ENCODE peak calls at places on chromosome 3, in seven cellular contexts. One of them, this sample, is unnamed.
A peak's percentile ranks its signal among the peaks of the same experiment; 100 is the strongest.

GRCh38 chr3:120450914-120451669 is at the start of gene FSTL1:
- DNase-seq in retinal pigment epithelial cell: no peak
- DNase-seq in right atrium auricular region: peak; percentile 74
- DNase-seq in PC-9: peak; percentile 46
- DNase-seq in fibroblast of lung: peak; percentile 83
- DNase-seq in spleen: peak; percentile 75
- DNase-seq in CD8-positive, alpha-beta T cell: no peak
- DNase-seq in this sample: no peak

GRCh38 chr3:134427400-134428111 is 53.3 kb upstream of the AMOTL2 start:
- DNase-seq in CD8-positive, alpha-beta T cell: no peak
- DNase-seq in spleen: no peak
- DNase-seq in fibroblast of lung: peak; percentile 100
- DNase-seq in retinal pigment epithelial cell: peak; percentile 78
- DNase-seq in PC-9: peak; percentile 93
- DNase-seq in right atrium auricular region: peak; percentile 86
- DNase-seq in this sample: no peak

GRCh38 chr3:154122096-154122911 is 1.1 kb downstream of the ARHGEF26 start:
- DNase-seq in CD8-positive, alpha-beta T cell: no peak
- DNase-seq in right atrium auricular region: no peak
- DNase-seq in spleen: no peak
- DNase-seq in PC-9: no peak
- DNase-seq in fibroblast of lung: no peak
- DNase-seq in retinal pigment epithelial cell: no peak
- DNase-seq in this sample: no peak

GRCh38 chr3:195558602-195559001 is 15.5 kb upstream of the PPP1R2 start:
- DNase-seq in PC-9: peak; percentile 51
- DNase-seq in fibroblast of lung: no peak
- DNase-seq in spleen: no peak
- DNase-seq in right atrium auricular region: no peak
- DNase-seq in CD8-positive, alpha-beta T cell: peak; percentile 29
- DNase-seq in retinal pigment epithelial cell: no peak
- DNase-seq in this sample: peak; percentile 50

GRCh38 chr3:182212479-182213076 is 500.9 kb downstream of the SOX2 start:
- DNase-seq in CD8-positive, alpha-beta T cell: no peak
- DNase-seq in PC-9: peak; percentile 87
- DNase-seq in retinal pigment epithelial cell: peak; percentile 86
- DNase-seq in right atrium auricular region: no peak
- DNase-seq in spleen: no peak
- DNase-seq in fibroblast of lung: peak; percentile 99
- DNase-seq in this sample: peak; percentile 82

GRCh38 chr3:149466192-149466591 is 8.3 kb upstream of the TM4SF4 start:
- DNase-seq in retinal pigment epithelial cell: peak; percentile 69
- DNase-seq in fibroblast of lung: peak; percentile 95
- DNase-seq in CD8-positive, alpha-beta T cell: no peak
- DNase-seq in spleen: no peak
- DNase-seq in PC-9: peak; percentile 15
- DNase-seq in right atrium auricular region: no peak
- DNase-seq in this sample: no peak

GRCh38 chr3:186286114-186286513 is 75.9 kb downstream of the DGKG start:
- DNase-seq in spleen: no peak
- DNase-seq in CD8-positive, alpha-beta T cell: no peak
- DNase-seq in retinal pigment epithelial cell: no peak
- DNase-seq in fibroblast of lung: peak; percentile 67
- DNase-seq in PC-9: no peak
- DNase-seq in right atrium auricular region: no peak
- DNase-seq in this sample: no peak

GRCh38 chr3:152471814-152472605 is 203.3 kb downstream of the MBNL1 start:
- DNase-seq in spleen: no peak
- DNase-seq in fibroblast of lung: peak; percentile 43
- DNase-seq in PC-9: peak; percentile 25
- DNase-seq in CD8-positive, alpha-beta T cell: peak; percentile 70
- DNase-seq in right atrium auricular region: peak; percentile 80
- DNase-seq in retinal pigment epithelial cell: no peak
- DNase-seq in this sample: peak; percentile 21

GRCh38 chr3:151863611-151864010 is 9.8 kb upstream of the SUCNR1 start:
- DNase-seq in fibroblast of lung: peak; percentile 76
- DNase-seq in CD8-positive, alpha-beta T cell: no peak
- DNase-seq in retinal pigment epithelial cell: no peak
- DNase-seq in PC-9: no peak
- DNase-seq in spleen: no peak
- DNase-seq in right atrium auricular region: no peak
- DNase-seq in this sample: no peak

GRCh38 chr3:99330281-99330680 is 308.1 kb upstream of the COL8A1 start:
- DNase-seq in fibroblast of lung: peak; percentile 90
- DNase-seq in CD8-positive, alpha-beta T cell: no peak
- DNase-seq in PC-9: no peak
- DNase-seq in spleen: no peak
- DNase-seq in right atrium auricular region: no peak
- DNase-seq in retinal pigment epithelial cell: no peak
- DNase-seq in this sample: no peak

GRCh38 chr3:124878561-124879394 is 8.4 kb downstream of the ITGB5 start:
- DNase-seq in fibroblast of lung: peak; percentile 99
- DNase-seq in PC-9: peak; percentile 80
- DNase-seq in spleen: no peak
- DNase-seq in CD8-positive, alpha-beta T cell: peak; percentile 11
- DNase-seq in retinal pigment epithelial cell: peak; percentile 68
- DNase-seq in right atrium auricular region: peak; percentile 83
- DNase-seq in this sample: peak; percentile 90

GRCh38 chr3:11810276-11810675 is 36.4 kb downstream of the TAMM41 start:
- DNase-seq in right atrium auricular region: no peak
- DNase-seq in retinal pigment epithelial cell: no peak
- DNase-seq in PC-9: no peak
- DNase-seq in spleen: no peak
- DNase-seq in CD8-positive, alpha-beta T cell: no peak
- DNase-seq in fibroblast of lung: peak; percentile 68
- DNase-seq in this sample: no peak

GRCh38 chr3:25751048-25751447 is 32.2 kb downstream of the NGLY1 start:
- DNase-seq in fibroblast of lung: no peak
- DNase-seq in spleen: no peak
- DNase-seq in PC-9: no peak
- DNase-seq in retinal pigment epithelial cell: no peak
- DNase-seq in right atrium auricular region: no peak
- DNase-seq in CD8-positive, alpha-beta T cell: no peak
- DNase-seq in this sample: no peak

GRCh38 chr3:21345577-21345976 is 405.4 kb downstream of the ZNF385D start:
- DNase-seq in PC-9: no peak
- DNase-seq in fibroblast of lung: no peak
- DNase-seq in right atrium auricular region: no peak
- DNase-seq in retinal pigment epithelial cell: no peak
- DNase-seq in spleen: no peak
- DNase-seq in CD8-positive, alpha-beta T cell: no peak
- DNase-seq in this sample: no peak

GRCh38 chr3:126194713-126195305 is 14.4 kb upstream of the ALDH1L1 start:
- DNase-seq in spleen: no peak
- DNase-seq in fibroblast of lung: no peak
- DNase-seq in retinal pigment epithelial cell: no peak
- DNase-seq in PC-9: no peak
- DNase-seq in CD8-positive, alpha-beta T cell: no peak
- DNase-seq in right atrium auricular region: no peak
- DNase-seq in this sample: no peak

GRCh38 chr3:85726241-85726640 is 767.5 kb downstream of the CADM2 start:
- DNase-seq in PC-9: no peak
- DNase-seq in retinal pigment epithelial cell: no peak
- DNase-seq in right atrium auricular region: no peak
- DNase-seq in spleen: no peak
- DNase-seq in fibroblast of lung: peak; percentile 56
- DNase-seq in CD8-positive, alpha-beta T cell: no peak
- DNase-seq in this sample: no peak

GRCh38 chr3:107753494-107753893 is 230.7 kb downstream of the BBX start:
- DNase-seq in fibroblast of lung: peak; percentile 32
- DNase-seq in CD8-positive, alpha-beta T cell: no peak
- DNase-seq in right atrium auricular region: no peak
- DNase-seq in PC-9: peak; percentile 11
- DNase-seq in retinal pigment epithelial cell: no peak
- DNase-seq in spleen: no peak
- DNase-seq in this sample: no peak

GRCh38 chr3:71208273-71209095 is 375.0 kb downstream of the FOXP1 start:
- DNase-seq in fibroblast of lung: peak; percentile 23
- DNase-seq in spleen: no peak
- DNase-seq in right atrium auricular region: no peak
- DNase-seq in PC-9: no peak
- DNase-seq in CD8-positive, alpha-beta T cell: no peak
- DNase-seq in retinal pigment epithelial cell: no peak
- DNase-seq in this sample: peak; percentile 96

GRCh38 chr3:149559525-149559924 is 85.0 kb downstream of the TM4SF4 start:
- DNase-seq in PC-9: no peak
- DNase-seq in spleen: no peak
- DNase-seq in right atrium auricular region: no peak
- DNase-seq in CD8-positive, alpha-beta T cell: no peak
- DNase-seq in fibroblast of lung: no peak
- DNase-seq in retinal pigment epithelial cell: no peak
- DNase-seq in this sample: no peak

GRCh38 chr3:67030785-67031740 is 33.0 kb downstream of the KBTBD8 start:
- DNase-seq in spleen: no peak
- DNase-seq in right atrium auricular region: no peak
- DNase-seq in retinal pigment epithelial cell: no peak
- DNase-seq in PC-9: no peak
- DNase-seq in fibroblast of lung: no peak
- DNase-seq in CD8-positive, alpha-beta T cell: no peak
- DNase-seq in this sample: no peak

GRCh38 chr3:65912647-65913046 is 126.1 kb downstream of the MAGI1 start:
- DNase-seq in right atrium auricular region: no peak
- DNase-seq in CD8-positive, alpha-beta T cell: no peak
- DNase-seq in retinal pigment epithelial cell: no peak
- DNase-seq in PC-9: no peak
- DNase-seq in spleen: no peak
- DNase-seq in fibroblast of lung: no peak
- DNase-seq in this sample: no peak

GRCh38 chr3:65915477-65915876 is 123.2 kb downstream of the MAGI1 start:
- DNase-seq in spleen: no peak
- DNase-seq in PC-9: no peak
- DNase-seq in fibroblast of lung: no peak
- DNase-seq in CD8-positive, alpha-beta T cell: no peak
- DNase-seq in right atrium auricular region: no peak
- DNase-seq in retinal pigment epithelial cell: no peak
- DNase-seq in this sample: no peak

GRCh38 chr3:65908588-65908987 is 130.1 kb downstream of the MAGI1 start:
- DNase-seq in retinal pigment epithelial cell: no peak
- DNase-seq in CD8-positive, alpha-beta T cell: no peak
- DNase-seq in fibroblast of lung: no peak
- DNase-seq in PC-9: no peak
- DNase-seq in right atrium auricular region: no peak
- DNase-seq in spleen: no peak
- DNase-seq in this sample: no peak

GRCh38 chr3:65914740-65915366 is 123.9 kb downstream of the MAGI1 start:
- DNase-seq in CD8-positive, alpha-beta T cell: no peak
- DNase-seq in fibroblast of lung: no peak
- DNase-seq in retinal pigment epithelial cell: no peak
- DNase-seq in PC-9: no peak
- DNase-seq in spleen: no peak
- DNase-seq in right atrium auricular region: no peak
- DNase-seq in this sample: no peak

GRCh38 chr3:65914032-65914739 is 124.5 kb downstream of the MAGI1 start:
- DNase-seq in retinal pigment epithelial cell: no peak
- DNase-seq in spleen: no peak
- DNase-seq in CD8-positive, alpha-beta T cell: no peak
- DNase-seq in PC-9: no peak
- DNase-seq in right atrium auricular region: no peak
- DNase-seq in fibroblast of lung: no peak
- DNase-seq in this sample: no peak
- TF ChIP-seq CTCF in retinal pigment epithelial cell: peak; percentile 48
- TF ChIP-seq CTCF in spleen: no peak
- TF ChIP-seq CTCF in CD8-positive, alpha-beta T cell: no peak
- TF ChIP-seq CTCF in PC-9: no peak
- TF ChIP-seq CTCF in right atrium auricular region: peak; percentile 37
- TF ChIP-seq CTCF in fibroblast of lung: no peak
- TF ChIP-seq CTCF in this sample: peak; percentile 19

GRCh38 chr3:10505050-10505790 is at the start of gene ATP2B2:
- DNase-seq in fibroblast of lung: peak; percentile 9
- DNase-seq in retinal pigment epithelial cell: no peak
- DNase-seq in PC-9: no peak
- DNase-seq in spleen: no peak
- DNase-seq in right atrium auricular region: no peak
- DNase-seq in CD8-positive, alpha-beta T cell: peak; percentile 19
- DNase-seq in this sample: no peak

GRCh38 chr3:10506696-10507095 is 1.3 kb upstream of the ATP2B2 start:
- DNase-seq in PC-9: no peak
- DNase-seq in right atrium auricular region: no peak
- DNase-seq in spleen: no peak
- DNase-seq in CD8-positive, alpha-beta T cell: no peak
- DNase-seq in fibroblast of lung: no peak
- DNase-seq in retinal pigment epithelial cell: no peak
- DNase-seq in this sample: no peak

GRCh38 chr3:10504161-10505049 is 981 bp downstream of the ATP2B2 start:
- DNase-seq in CD8-positive, alpha-beta T cell: no peak
- DNase-seq in fibroblast of lung: no peak
- DNase-seq in PC-9: no peak
- DNase-seq in right atrium auricular region: no peak
- DNase-seq in spleen: no peak
- DNase-seq in retinal pigment epithelial cell: no peak
- DNase-seq in this sample: no peak

GRCh38 chr3:10507331-10507730 is 1.9 kb upstream of the ATP2B2 start:
- DNase-seq in spleen: no peak
- DNase-seq in retinal pigment epithelial cell: no peak
- DNase-seq in CD8-positive, alpha-beta T cell: no peak
- DNase-seq in PC-9: no peak
- DNase-seq in right atrium auricular region: no peak
- DNase-seq in fibroblast of lung: no peak
- DNase-seq in this sample: no peak

GRCh38 chr3:10505791-10506585 is 602 bp upstream of the ATP2B2 start:
- DNase-seq in retinal pigment epithelial cell: no peak
- DNase-seq in spleen: no peak
- DNase-seq in PC-9: no peak
- DNase-seq in fibroblast of lung: no peak
- DNase-seq in right atrium auricular region: no peak
- DNase-seq in CD8-positive, alpha-beta T cell: no peak
- DNase-seq in this sample: no peak
- H3K4me3 ChIP-seq in retinal pigment epithelial cell: peak overlapping the region; percentile 21
- H3K4me3 ChIP-seq in spleen: peak overlapping the region; percentile 4
- H3K4me3 ChIP-seq in PC-9: no peak overlapping the region
- H3K4me3 ChIP-seq in fibroblast of lung: no peak overlapping the region
- H3K4me3 ChIP-seq in right atrium auricular region: peak overlapping the region; percentile 29
- H3K4me3 ChIP-seq in CD8-positive, alpha-beta T cell: no peak overlapping the region
- H3K4me3 ChIP-seq in this sample: no peak overlapping the region

GRCh38 chr3:13500133-13500885 is 20.2 kb downstream of the HDAC11 start:
- DNase-seq in spleen: peak; percentile 65
- DNase-seq in retinal pigment epithelial cell: no peak
- DNase-seq in CD8-positive, alpha-beta T cell: no peak
- DNase-seq in right atrium auricular region: no peak
- DNase-seq in PC-9: no peak
- DNase-seq in fibroblast of lung: no peak
- DNase-seq in this sample: no peak
- TF ChIP-seq CTCF in spleen: peak; percentile 58
- TF ChIP-seq CTCF in retinal pigment epithelial cell: peak; percentile 79
- TF ChIP-seq CTCF in CD8-positive, alpha-beta T cell: no peak
- TF ChIP-seq CTCF in right atrium auricular region: peak; percentile 66
- TF ChIP-seq CTCF in PC-9: peak; percentile 82
- TF ChIP-seq CTCF in fibroblast of lung: peak; percentile 45
- TF ChIP-seq CTCF in this sample: peak; percentile 51

GRCh38 chr3:62416109-62416508 is 42.8 kb upstream of the FEZF2 start:
- DNase-seq in PC-9: no peak
- DNase-seq in fibroblast of lung: no peak
- DNase-seq in retinal pigment epithelial cell: no peak
- DNase-seq in right atrium auricular region: no peak
- DNase-seq in CD8-positive, alpha-beta T cell: no peak
- DNase-seq in spleen: no peak
- DNase-seq in this sample: peak; percentile 74

GRCh38 chr3:62415312-62415791 is 42.0 kb upstream of the FEZF2 start:
- DNase-seq in fibroblast of lung: no peak
- DNase-seq in spleen: no peak
- DNase-seq in CD8-positive, alpha-beta T cell: no peak
- DNase-seq in retinal pigment epithelial cell: no peak
- DNase-seq in right atrium auricular region: no peak
- DNase-seq in PC-9: no peak
- DNase-seq in this sample: no peak

GRCh38 chr3:62414786-62415185 is 41.4 kb upstream of the FEZF2 start:
- DNase-seq in CD8-positive, alpha-beta T cell: no peak
- DNase-seq in fibroblast of lung: no peak
- DNase-seq in retinal pigment epithelial cell: no peak
- DNase-seq in PC-9: no peak
- DNase-seq in spleen: no peak
- DNase-seq in right atrium auricular region: no peak
- DNase-seq in this sample: no peak
- H3K4me3 ChIP-seq in CD8-positive, alpha-beta T cell: no peak overlapping the region
- H3K4me3 ChIP-seq in fibroblast of lung: no peak overlapping the region
- H3K4me3 ChIP-seq in retinal pigment epithelial cell: no peak overlapping the region
- H3K4me3 ChIP-seq in PC-9: no peak overlapping the region
- H3K4me3 ChIP-seq in spleen: no peak overlapping the region
- H3K4me3 ChIP-seq in right atrium auricular region: no peak overlapping the region
- H3K4me3 ChIP-seq in this sample: no peak overlapping the region

This sample was measured in LNCaP clone FGC.